ENCODE peak calls at places on chromosome 15, in seven cellular contexts. One of them, this sample, is unnamed.

GRCh38 chr15:27059610-27060202 is 88.7 kb downstream of the GABRG3 start:
- DNase-seq in HS-5: peak
- DNase-seq in left cardiac atrium: no peak
- DNase-seq in NCI-H1092 treated with DMSO at 0.1 percent for 48 hours: peak
- DNase-seq in activated CD8-positive, alpha-beta memory T cell treated with anti-CD3 and anti-CD28 coated beads for 24 hours: no peak
- DNase-seq in activated CD8-positive, alpha-beta T cell treated with anti-CD3 and anti-CD28 coated beads for 36 hours: peak
- DNase-seq in substantia nigra: peak
- DNase-seq in this sample: no peak

GRCh38 chr15:74783072-74783807 is 1.4 kb downstream of the CSK start:
- DNase-seq in HS-5: no peak
- DNase-seq in left cardiac atrium: peak
- DNase-seq in NCI-H1092 treated with DMSO at 0.1 percent for 48 hours: no peak
- DNase-seq in activated CD8-positive, alpha-beta memory T cell treated with anti-CD3 and anti-CD28 coated beads for 24 hours: peak
- DNase-seq in activated CD8-positive, alpha-beta T cell treated with anti-CD3 and anti-CD28 coated beads for 36 hours: peak
- DNase-seq in substantia nigra: peak
- DNase-seq in this sample: no peak

GRCh38 chr15:63999177-63999576 is 47.1 kb downstream of the DAPK2 start:
- DNase-seq in HS-5: no peak
- DNase-seq in left cardiac atrium: no peak
- DNase-seq in NCI-H1092 treated with DMSO at 0.1 percent for 48 hours: no peak
- DNase-seq in activated CD8-positive, alpha-beta memory T cell treated with anti-CD3 and anti-CD28 coated beads for 24 hours: no peak
- DNase-seq in activated CD8-positive, alpha-beta T cell treated with anti-CD3 and anti-CD28 coated beads for 36 hours: no peak
- DNase-seq in substantia nigra: no peak
- DNase-seq in this sample: no peak

GRCh38 chr15:48244923-48245322 is 38.8 kb downstream of the SLC12A1 start:
- DNase-seq in HS-5: peak
- DNase-seq in left cardiac atrium: no peak
- DNase-seq in NCI-H1092 treated with DMSO at 0.1 percent for 48 hours: no peak
- DNase-seq in activated CD8-positive, alpha-beta memory T cell treated with anti-CD3 and anti-CD28 coated beads for 24 hours: no peak
- DNase-seq in activated CD8-positive, alpha-beta T cell treated with anti-CD3 and anti-CD28 coated beads for 36 hours: no peak
- DNase-seq in substantia nigra: no peak
- DNase-seq in this sample: no peak

GRCh38 chr15:95822946-95823345 is 507.6 kb upstream of the NR2F2 start:
- DNase-seq in HS-5: no peak
- DNase-seq in left cardiac atrium: no peak
- DNase-seq in NCI-H1092 treated with DMSO at 0.1 percent for 48 hours: no peak
- DNase-seq in activated CD8-positive, alpha-beta memory T cell treated with anti-CD3 and anti-CD28 coated beads for 24 hours: no peak
- DNase-seq in activated CD8-positive, alpha-beta T cell treated with anti-CD3 and anti-CD28 coated beads for 36 hours: no peak
- DNase-seq in substantia nigra: no peak
- DNase-seq in this sample: no peak

GRCh38 chr15:64809649-64810498 is 15.6 kb downstream of the PIF1 start:
- DNase-seq in HS-5: peak
- DNase-seq in left cardiac atrium: peak
- DNase-seq in NCI-H1092 treated with DMSO at 0.1 percent for 48 hours: peak
- DNase-seq in activated CD8-positive, alpha-beta memory T cell treated with anti-CD3 and anti-CD28 coated beads for 24 hours: peak
- DNase-seq in activated CD8-positive, alpha-beta T cell treated with anti-CD3 and anti-CD28 coated beads for 36 hours: peak
- DNase-seq in substantia nigra: peak
- DNase-seq in this sample: no peak

GRCh38 chr15:82697735-82698407 is 11.8 kb downstream of the AP3B2 start:
- DNase-seq in HS-5: no peak
- DNase-seq in left cardiac atrium: no peak
- DNase-seq in NCI-H1092 treated with DMSO at 0.1 percent for 48 hours: no peak
- DNase-seq in activated CD8-positive, alpha-beta memory T cell treated with anti-CD3 and anti-CD28 coated beads for 24 hours: no peak
- DNase-seq in activated CD8-positive, alpha-beta T cell treated with anti-CD3 and anti-CD28 coated beads for 36 hours: no peak
- DNase-seq in substantia nigra: no peak
- DNase-seq in this sample: no peak

GRCh38 chr15:88912500-88912921 is 668 bp downstream of the MFGE8 start:
- DNase-seq in HS-5: no peak
- DNase-seq in left cardiac atrium: peak
- DNase-seq in NCI-H1092 treated with DMSO at 0.1 percent for 48 hours: no peak
- DNase-seq in activated CD8-positive, alpha-beta memory T cell treated with anti-CD3 and anti-CD28 coated beads for 24 hours: no peak
- DNase-seq in activated CD8-positive, alpha-beta T cell treated with anti-CD3 and anti-CD28 coated beads for 36 hours: no peak
- DNase-seq in substantia nigra: no peak
- DNase-seq in this sample: no peak

GRCh38 chr15:57330619-57331018 is 45.7 kb upstream of the CGNL1 start:
- DNase-seq in HS-5: no peak
- DNase-seq in left cardiac atrium: no peak
- DNase-seq in NCI-H1092 treated with DMSO at 0.1 percent for 48 hours: no peak
- DNase-seq in activated CD8-positive, alpha-beta memory T cell treated with anti-CD3 and anti-CD28 coated beads for 24 hours: no peak
- DNase-seq in activated CD8-positive, alpha-beta T cell treated with anti-CD3 and anti-CD28 coated beads for 36 hours: no peak
- DNase-seq in substantia nigra: no peak
- DNase-seq in this sample: no peak

GRCh38 chr15:69475769-69476358 is 23.2 kb downstream of the RPLP1 start:
- DNase-seq in HS-5: no peak
- DNase-seq in left cardiac atrium: peak
- DNase-seq in NCI-H1092 treated with DMSO at 0.1 percent for 48 hours: peak
- DNase-seq in activated CD8-positive, alpha-beta memory T cell treated with anti-CD3 and anti-CD28 coated beads for 24 hours: peak
- DNase-seq in activated CD8-positive, alpha-beta T cell treated with anti-CD3 and anti-CD28 coated beads for 36 hours: peak
- DNase-seq in substantia nigra: peak
- DNase-seq in this sample: no peak

GRCh38 chr15:49900036-49900435 is 219.0 kb downstream of the ATP8B4 start:
- DNase-seq in HS-5: no peak
- DNase-seq in left cardiac atrium: no peak
- DNase-seq in NCI-H1092 treated with DMSO at 0.1 percent for 48 hours: no peak
- DNase-seq in activated CD8-positive, alpha-beta memory T cell treated with anti-CD3 and anti-CD28 coated beads for 24 hours: no peak
- DNase-seq in activated CD8-positive, alpha-beta T cell treated with anti-CD3 and anti-CD28 coated beads for 36 hours: no peak
- DNase-seq in substantia nigra: no peak
- DNase-seq in this sample: no peak

GRCh38 chr15:72796515-72797337 is 13.2 kb upstream of the ADPGK start:
- DNase-seq in HS-5: no peak
- DNase-seq in left cardiac atrium: peak
- DNase-seq in NCI-H1092 treated with DMSO at 0.1 percent for 48 hours: peak
- DNase-seq in activated CD8-positive, alpha-beta memory T cell treated with anti-CD3 and anti-CD28 coated beads for 24 hours: peak
- DNase-seq in activated CD8-positive, alpha-beta T cell treated with anti-CD3 and anti-CD28 coated beads for 36 hours: peak
- DNase-seq in substantia nigra: peak
- DNase-seq in this sample: no peak

GRCh38 chr15:89301304-89302089 is 33.1 kb downstream of the POLG start:
- DNase-seq in HS-5: no peak
- DNase-seq in left cardiac atrium: no peak
- DNase-seq in NCI-H1092 treated with DMSO at 0.1 percent for 48 hours: no peak
- DNase-seq in activated CD8-positive, alpha-beta memory T cell treated with anti-CD3 and anti-CD28 coated beads for 24 hours: no peak
- DNase-seq in activated CD8-positive, alpha-beta T cell treated with anti-CD3 and anti-CD28 coated beads for 36 hours: no peak
- DNase-seq in substantia nigra: no peak
- DNase-seq in this sample: no peak

GRCh38 chr15:33111051-33111451 is 83.5 kb downstream of the FMN1 start:
- DNase-seq in HS-5: peak
- DNase-seq in left cardiac atrium: no peak
- DNase-seq in NCI-H1092 treated with DMSO at 0.1 percent for 48 hours: no peak
- DNase-seq in activated CD8-positive, alpha-beta memory T cell treated with anti-CD3 and anti-CD28 coated beads for 24 hours: no peak
- DNase-seq in activated CD8-positive, alpha-beta T cell treated with anti-CD3 and anti-CD28 coated beads for 36 hours: no peak
- DNase-seq in substantia nigra: no peak
- DNase-seq in this sample: no peak

GRCh38 chr15:70669006-70669602 is 94.3 kb downstream of the UACA start:
- DNase-seq in HS-5: no peak
- DNase-seq in left cardiac atrium: no peak
- DNase-seq in NCI-H1092 treated with DMSO at 0.1 percent for 48 hours: no peak
- DNase-seq in activated CD8-positive, alpha-beta memory T cell treated with anti-CD3 and anti-CD28 coated beads for 24 hours: no peak
- DNase-seq in activated CD8-positive, alpha-beta T cell treated with anti-CD3 and anti-CD28 coated beads for 36 hours: no peak
- DNase-seq in substantia nigra: no peak
- DNase-seq in this sample: no peak

GRCh38 chr15:75844629-75845390 is 1.6 kb downstream of the UBE2Q2 start:
- DNase-seq in HS-5: no peak
- DNase-seq in left cardiac atrium: no peak
- DNase-seq in NCI-H1092 treated with DMSO at 0.1 percent for 48 hours: no peak
- DNase-seq in activated CD8-positive, alpha-beta memory T cell treated with anti-CD3 and anti-CD28 coated beads for 24 hours: no peak
- DNase-seq in activated CD8-positive, alpha-beta T cell treated with anti-CD3 and anti-CD28 coated beads for 36 hours: peak
- DNase-seq in substantia nigra: no peak
- DNase-seq in this sample: no peak

GRCh38 chr15:67050062-67050461 is 15.3 kb upstream of the SMAD3 start:
- DNase-seq in HS-5: no peak
- DNase-seq in left cardiac atrium: no peak
- DNase-seq in NCI-H1092 treated with DMSO at 0.1 percent for 48 hours: no peak
- DNase-seq in activated CD8-positive, alpha-beta memory T cell treated with anti-CD3 and anti-CD28 coated beads for 24 hours: no peak
- DNase-seq in activated CD8-positive, alpha-beta T cell treated with anti-CD3 and anti-CD28 coated beads for 36 hours: no peak
- DNase-seq in substantia nigra: no peak
- DNase-seq in this sample: no peak

GRCh38 chr15:68620721-68621528 is 42.1 kb downstream of the CORO2B start:
- DNase-seq in HS-5: peak
- DNase-seq in left cardiac atrium: peak
- DNase-seq in NCI-H1092 treated with DMSO at 0.1 percent for 48 hours: peak
- DNase-seq in activated CD8-positive, alpha-beta memory T cell treated with anti-CD3 and anti-CD28 coated beads for 24 hours: no peak
- DNase-seq in activated CD8-positive, alpha-beta T cell treated with anti-CD3 and anti-CD28 coated beads for 36 hours: no peak
- DNase-seq in substantia nigra: peak
- DNase-seq in this sample: no peak

GRCh38 chr15:64636541-64636940 is 138.8 kb downstream of the RBPMS2 start:
- DNase-seq in HS-5: no peak
- DNase-seq in left cardiac atrium: no peak
- DNase-seq in NCI-H1092 treated with DMSO at 0.1 percent for 48 hours: no peak
- DNase-seq in activated CD8-positive, alpha-beta memory T cell treated with anti-CD3 and anti-CD28 coated beads for 24 hours: no peak
- DNase-seq in activated CD8-positive, alpha-beta T cell treated with anti-CD3 and anti-CD28 coated beads for 36 hours: no peak
- DNase-seq in substantia nigra: no peak
- DNase-seq in this sample: no peak

GRCh38 chr15:39287322-39288195 is 293.3 kb upstream of the THBS1 start:
- DNase-seq in HS-5: peak
- DNase-seq in left cardiac atrium: no peak
- DNase-seq in NCI-H1092 treated with DMSO at 0.1 percent for 48 hours: peak
- DNase-seq in activated CD8-positive, alpha-beta memory T cell treated with anti-CD3 and anti-CD28 coated beads for 24 hours: no peak
- DNase-seq in activated CD8-positive, alpha-beta T cell treated with anti-CD3 and anti-CD28 coated beads for 36 hours: no peak
- DNase-seq in substantia nigra: peak
- DNase-seq in this sample: no peak

This sample was measured in vagina.